ENCODE peak calls at places on chromosome 1, in seven cellular contexts. One of them, this sample, is unnamed.

GRCh38 chr1:206725053-206725963 is 40.6 kb downstream of the MAPKAPK2 start:
- DNase-seq in progenitor cell of endocrine pancreas: no peak
- DNase-seq in fibroblast of gingiva: peak; percentile 23
- DNase-seq in activated CD4-positive, alpha-beta T cell treated with anti-CD3 and anti-CD28 coated beads, Interleukin-2, amount 10 ng/mL, durations not matched to agents 7 days and 5 days: peak; percentile 76
- DNase-seq in fibroblast of lung: peak; percentile 31
- DNase-seq in PC-3: peak; percentile 69
- DNase-seq in AG10803: peak; percentile 46
- DNase-seq in this sample: peak; percentile 27

GRCh38 chr1:232655041-232655745 is 25.3 kb upstream of the SIPA1L2 start:
- DNase-seq in progenitor cell of endocrine pancreas: no peak
- DNase-seq in fibroblast of gingiva: no peak
- DNase-seq in activated CD4-positive, alpha-beta T cell treated with anti-CD3 and anti-CD28 coated beads, Interleukin-2, amount 10 ng/mL, durations not matched to agents 7 days and 5 days: no peak
- DNase-seq in fibroblast of lung: peak; percentile 34
- DNase-seq in PC-3: peak; percentile 81
- DNase-seq in AG10803: no peak
- DNase-seq in this sample: peak; percentile 35

GRCh38 chr1:110218739-110219138 is 8.6 kb downstream of the KCNC4 start:
- DNase-seq in progenitor cell of endocrine pancreas: peak; percentile 42
- DNase-seq in fibroblast of gingiva: no peak
- DNase-seq in activated CD4-positive, alpha-beta T cell treated with anti-CD3 and anti-CD28 coated beads, Interleukin-2, amount 10 ng/mL, durations not matched to agents 7 days and 5 days: no peak
- DNase-seq in fibroblast of lung: peak; percentile 14
- DNase-seq in PC-3: no peak
- DNase-seq in AG10803: no peak
- DNase-seq in this sample: no peak

GRCh38 chr1:48495166-48495565 is 23.2 kb upstream of the SPATA6 start:
- DNase-seq in progenitor cell of endocrine pancreas: no peak
- DNase-seq in fibroblast of gingiva: peak; percentile 84
- DNase-seq in activated CD4-positive, alpha-beta T cell treated with anti-CD3 and anti-CD28 coated beads, Interleukin-2, amount 10 ng/mL, durations not matched to agents 7 days and 5 days: no peak
- DNase-seq in fibroblast of lung: no peak
- DNase-seq in PC-3: no peak
- DNase-seq in AG10803: peak; percentile 24
- DNase-seq in this sample: no peak

GRCh38 chr1:235023197-235024044 is 105.2 kb downstream of the TOMM20 start:
- DNase-seq in progenitor cell of endocrine pancreas: no peak
- DNase-seq in fibroblast of gingiva: no peak
- DNase-seq in activated CD4-positive, alpha-beta T cell treated with anti-CD3 and anti-CD28 coated beads, Interleukin-2, amount 10 ng/mL, durations not matched to agents 7 days and 5 days: no peak
- DNase-seq in fibroblast of lung: no peak
- DNase-seq in PC-3: no peak
- DNase-seq in AG10803: no peak
- DNase-seq in this sample: no peak

GRCh38 chr1:29513357-29513756 is 277.0 kb downstream of the PTPRU start:
- DNase-seq in progenitor cell of endocrine pancreas: no peak
- DNase-seq in fibroblast of gingiva: peak; percentile 29
- DNase-seq in activated CD4-positive, alpha-beta T cell treated with anti-CD3 and anti-CD28 coated beads, Interleukin-2, amount 10 ng/mL, durations not matched to agents 7 days and 5 days: no peak
- DNase-seq in fibroblast of lung: peak; percentile 74
- DNase-seq in PC-3: peak; percentile 85
- DNase-seq in AG10803: peak; percentile 67
- DNase-seq in this sample: peak; percentile 85

GRCh38 chr1:48076017-48076416 is 78.8 kb upstream of the TRABD2B start:
- DNase-seq in progenitor cell of endocrine pancreas: no peak
- DNase-seq in fibroblast of gingiva: no peak
- DNase-seq in activated CD4-positive, alpha-beta T cell treated with anti-CD3 and anti-CD28 coated beads, Interleukin-2, amount 10 ng/mL, durations not matched to agents 7 days and 5 days: no peak
- DNase-seq in fibroblast of lung: no peak
- DNase-seq in PC-3: no peak
- DNase-seq in AG10803: no peak
- DNase-seq in this sample: no peak

GRCh38 chr1:20719261-20719660 is 1.5 kb upstream of the KIF17 start:
- DNase-seq in progenitor cell of endocrine pancreas: no peak
- DNase-seq in fibroblast of gingiva: no peak
- DNase-seq in activated CD4-positive, alpha-beta T cell treated with anti-CD3 and anti-CD28 coated beads, Interleukin-2, amount 10 ng/mL, durations not matched to agents 7 days and 5 days: no peak
- DNase-seq in fibroblast of lung: no peak
- DNase-seq in PC-3: no peak
- DNase-seq in AG10803: no peak
- DNase-seq in this sample: no peak

GRCh38 chr1:28359592-28360239 is 9.8 kb upstream of the PHACTR4 start:
- DNase-seq in progenitor cell of endocrine pancreas: peak; percentile 40
- DNase-seq in fibroblast of gingiva: peak; percentile 45
- DNase-seq in activated CD4-positive, alpha-beta T cell treated with anti-CD3 and anti-CD28 coated beads, Interleukin-2, amount 10 ng/mL, durations not matched to agents 7 days and 5 days: peak; percentile 81
- DNase-seq in fibroblast of lung: peak; percentile 54
- DNase-seq in PC-3: peak; percentile 78
- DNase-seq in AG10803: peak; percentile 58
- DNase-seq in this sample: peak; percentile 49

GRCh38 chr1:96842215-96842614 is 120.6 kb downstream of the PTBP2 start:
- DNase-seq in progenitor cell of endocrine pancreas: no peak
- DNase-seq in fibroblast of gingiva: peak; percentile 22
- DNase-seq in activated CD4-positive, alpha-beta T cell treated with anti-CD3 and anti-CD28 coated beads, Interleukin-2, amount 10 ng/mL, durations not matched to agents 7 days and 5 days: no peak
- DNase-seq in fibroblast of lung: no peak
- DNase-seq in PC-3: no peak
- DNase-seq in AG10803: peak; percentile 14
- DNase-seq in this sample: no peak

GRCh38 chr1:111603979-111604378 is 15.6 kb upstream of the RAP1A start:
- DNase-seq in progenitor cell of endocrine pancreas: no peak
- DNase-seq in fibroblast of gingiva: no peak
- DNase-seq in activated CD4-positive, alpha-beta T cell treated with anti-CD3 and anti-CD28 coated beads, Interleukin-2, amount 10 ng/mL, durations not matched to agents 7 days and 5 days: peak; percentile 90
- DNase-seq in fibroblast of lung: no peak
- DNase-seq in PC-3: no peak
- DNase-seq in AG10803: no peak
- DNase-seq in this sample: no peak

GRCh38 chr1:59947047-59947938 is 20.7 kb upstream of the CYP2J2 start:
- DNase-seq in progenitor cell of endocrine pancreas: peak; percentile 34
- DNase-seq in fibroblast of gingiva: peak; percentile 56
- DNase-seq in activated CD4-positive, alpha-beta T cell treated with anti-CD3 and anti-CD28 coated beads, Interleukin-2, amount 10 ng/mL, durations not matched to agents 7 days and 5 days: peak; percentile 63
- DNase-seq in fibroblast of lung: peak; percentile 50
- DNase-seq in PC-3: peak; percentile 76
- DNase-seq in AG10803: peak; percentile 64
- DNase-seq in this sample: peak; percentile 71